ENCODE peak calls at places on chromosomes 1 and 21, in seven cellular contexts. V is HTR-8/SVneo; I is WTC11; B is activated T-helper 1 cell treated with anti-CD3 and anti-CD28 coated beads, Interleukin-2, amount 50 U/mL, for 16 hours; U is GM03348; Z is fibroblast of lung; G is dorsolateral prefrontal cortex. Y is an unnamed sample.

GRCh38 chr1:151705739-151706463 is 10.7 kb downstream of the CELF3 start:
- DNase-seq in V (no peak), I (no peak), B (no peak), U (no peak), Z (no peak), G (no peak), Y (no peak)

GRCh38 chr21:42997053-42997452 is 22.7 kb downstream of the PKNOX1 start:
- DNase-seq in V (no peak), I (no peak), B (no peak), U (peak), Z (peak), G (peak), Y (no peak)

GRCh38 chr1:180210008-180210555 is 20.0 kb upstream of the LHX4 start:
- DNase-seq in V (no peak), I (no peak), B (no peak), U (no peak), Z (no peak), G (no peak), Y (no peak)

GRCh38 chr1:212301570-212301969 is 16.4 kb downstream of the PPP2R5A start:
- DNase-seq in V (no peak), I (no peak), B (no peak), U (no peak), Z (peak), G (no peak), Y (no peak)

GRCh38 chr1:67840449-67840848 is 7.2 kb upstream of the GNG12 start:
- DNase-seq in V (peak), I (no peak), B (no peak), U (peak), Z (peak), G (no peak), Y (no peak)

GRCh38 chr1:192724670-192725069 is 84.2 kb upstream of the RGS2 start:
- DNase-seq in V (no peak), I (no peak), B (no peak), U (peak), Z (no peak), G (no peak), Y (no peak)

GRCh38 chr1:151653397-151653796 is 41.5 kb downstream of the SNX27 start:
- DNase-seq in V (no peak), I (no peak), B (no peak), U (peak), Z (peak), G (no peak), Y (no peak)

GRCh38 chr1:115134850-115135484 is 45.7 kb upstream of the TSPAN2 start:
- DNase-seq in V (peak), I (no peak), B (no peak), U (peak), Z (peak), G (no peak), Y (no peak)

GRCh38 chr1:226526801-226527595 is 21.6 kb upstream of the STUM start:
- DNase-seq in V (no peak), I (peak), B (no peak), U (peak), Z (peak), G (no peak), Y (no peak)

GRCh38 chr1:93723101-93723500 is 41.5 kb upstream of the BCAR3 start:
- DNase-seq in V (no peak), I (no peak), B (no peak), U (peak), Z (no peak), G (no peak), Y (no peak)

GRCh38 chr1:230105245-230105753 is 38.3 kb downstream of the GALNT2 start:
- DNase-seq in V (no peak), I (no peak), B (no peak), U (no peak), Z (no peak), G (no peak), Y (no peak)

GRCh38 chr1:51535006-51535592 is 16.0 kb upstream of the EPS15 start:
- DNase-seq in V (peak), I (peak), B (peak), U (peak), Z (peak), G (peak), Y (no peak)

Y was measured in activated gamma-delta T cell.